ENCODE peak calls at places on chromosome 10, in six cellular contexts. I, Z, R, F, B and W are unnamed samples. For H3K4me1 and H3K27me3, the result is how much of the 10 kb centered on the place peaks cover.

GRCh38 chr10:23016636-23017035 is 78.7 kb upstream of the MSRB2 start:
- DNase-seq in I (no peak), Z (no peak), R (no peak), F (no peak), B (no peak), W (no peak)

GRCh38 chr10:71622656-71623055 is 96.9 kb downstream of the C10orf105 start:
- DNase-seq in I (peak), Z (no peak), R (no peak), F (no peak), B (no peak), W (no peak)

GRCh38 chr10:115606081-115606480 is 512.9 kb downstream of the ATRNL1 start:
- DNase-seq in I (no peak), Z (no peak), R (no peak), F (no peak), B (no peak), W (no peak)

GRCh38 chr10:82880776-82881175 is 1005.8 kb downstream of the NRG3 start:
- DNase-seq in I (no peak), Z (no peak), R (no peak), F (no peak), B (no peak), W (no peak)

GRCh38 chr10:22712959-22713852 is 1.2 kb downstream of the PIP4K2A start:
- DNase-seq in I (peak), Z (peak), R (no peak), F (peak), B (peak), W (no peak)

GRCh38 chr10:34464000-34464399 is 351.1 kb downstream of the PARD3 start:
- DNase-seq in I (no peak), Z (no peak), R (no peak), F (no peak), B (no peak), W (no peak)

GRCh38 chr10:69327463-69328345 is 49.4 kb downstream of the HK1 start:
- DNase-seq in I (peak), Z (no peak), R (peak), F (no peak), B (peak), W (no peak)

GRCh38 chr10:48543445-48543844 is 61.4 kb downstream of the ARHGAP22 start:
- DNase-seq in I (peak), Z (no peak), R (no peak), F (no peak), B (no peak), W (no peak)

GRCh38 chr10:111430070-111430469 is 353.2 kb downstream of the ADRA2A start:
- DNase-seq in I (no peak), Z (no peak), R (no peak), F (no peak), B (no peak), W (no peak)

DNA sequence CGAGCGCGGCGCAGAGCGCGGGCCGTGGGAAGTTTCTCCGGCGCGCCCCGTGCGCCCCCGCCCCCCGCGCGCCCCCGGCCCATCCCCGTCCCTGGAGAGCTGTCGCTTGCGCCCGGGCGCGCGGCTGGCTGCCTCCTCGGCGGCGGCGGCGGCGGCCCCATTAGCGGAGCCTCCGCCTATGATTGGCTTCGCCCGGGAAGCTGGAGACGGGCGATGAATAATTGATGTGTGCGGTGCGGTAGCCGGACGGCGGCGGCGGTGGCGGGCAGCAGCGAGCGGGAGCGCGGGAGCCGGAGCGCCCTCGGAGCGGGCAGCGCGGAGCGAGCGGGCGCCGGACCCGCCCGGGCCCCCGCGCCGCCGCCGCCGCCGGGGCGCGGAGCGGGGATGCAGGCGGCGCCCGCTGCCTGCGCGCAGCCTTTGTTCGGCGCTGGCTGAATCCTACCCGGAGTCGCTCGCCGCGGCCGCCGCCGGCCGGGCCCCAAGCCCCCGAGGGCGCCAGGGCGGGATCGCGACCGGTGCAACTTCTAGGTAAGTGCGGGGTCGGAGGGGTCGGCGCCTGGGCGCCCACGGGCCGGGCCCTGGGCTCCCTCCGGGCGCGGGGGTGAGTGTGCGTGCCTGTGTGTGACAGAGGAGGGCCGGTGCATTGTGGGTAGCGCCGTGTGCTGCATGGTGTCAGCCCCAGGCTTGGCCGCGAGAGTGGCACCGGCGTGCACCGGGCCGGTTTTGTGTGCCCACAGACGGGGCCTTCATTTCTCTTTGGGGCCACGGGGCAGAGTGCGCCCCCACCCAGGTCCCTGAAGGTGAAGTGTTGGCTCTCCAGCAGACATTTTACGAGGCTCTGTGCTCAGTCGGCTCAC is 103.8 kb upstream of the PPIF start:
- DNase-seq in I (peak), Z (peak), R (no peak), F (no peak), B (no peak), W (no peak)
- H3K4me1 ChIP-seq in I (under half), Z (half or more), R (half or more), F (under half), B (under half), W (half or more)

GRCh38 chr10:570631-571565 is 118.6 kb downstream of the DIP2C start:
- DNase-seq in I (no peak), Z (no peak), R (no peak), F (no peak), B (no peak), W (no peak)
- TF ChIP-seq POLR2A in I (no peak), Z (no peak), R (no peak), F (no peak), B (no peak), W (no peak)

DNA sequence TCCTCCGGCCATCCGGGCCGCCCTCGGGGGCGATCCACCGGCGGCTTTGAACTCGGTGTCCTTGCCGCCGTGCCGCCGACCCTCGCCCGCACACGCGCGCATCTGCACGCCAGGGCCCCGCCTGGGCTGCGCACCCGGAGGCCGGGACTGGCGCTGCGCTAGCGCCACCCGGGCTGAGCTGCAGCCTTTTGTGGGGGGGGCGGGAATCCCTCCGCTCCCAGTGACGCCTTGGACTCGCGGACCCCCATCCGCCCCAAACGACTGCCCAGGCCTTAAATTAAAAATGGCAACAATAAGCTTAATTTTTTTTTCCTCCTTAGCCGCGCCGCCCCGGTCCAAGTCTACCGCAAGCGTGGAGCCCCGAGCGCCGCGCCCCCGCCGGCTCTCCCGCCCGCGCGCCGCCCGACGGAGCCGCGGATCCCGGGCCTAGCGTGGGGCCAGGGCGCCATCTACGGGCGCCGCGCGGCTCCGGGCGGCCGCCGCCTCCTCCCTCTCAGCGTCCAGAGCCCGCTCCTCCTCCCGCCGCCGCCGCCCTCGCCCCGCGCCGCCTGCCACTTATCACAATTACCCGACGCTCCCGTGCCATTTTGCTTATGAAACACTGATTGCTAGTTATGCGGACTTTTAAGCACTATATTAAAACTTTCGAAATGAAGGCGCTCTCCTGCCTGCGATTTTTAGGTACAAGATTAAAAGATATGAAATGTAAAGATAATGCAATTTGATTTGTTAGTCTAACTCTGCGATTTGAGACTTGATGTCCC is 7.5 kb upstream of the EBF3 start:
- DNase-seq in I (no peak), Z (peak), R (no peak), F (peak), B (peak), W (no peak)
- H3K27me3 ChIP-seq in I (under half), Z (half or more), R (half or more), F (under half), B (under half), W (under half)

GRCh38 chr10:124723826-124724225 is 20.4 kb downstream of the FAM53B start:
- DNase-seq in I (no peak), Z (no peak), R (no peak), F (no peak), B (no peak), W (no peak)

GRCh38 chr10:124725171-124725631 is 19.0 kb downstream of the FAM53B start:
- DNase-seq in I (peak), Z (no peak), R (peak), F (no peak), B (peak), W (no peak)

GRCh38 chr10:124724279-124725027 is 19.7 kb downstream of the FAM53B start:
- DNase-seq in I (peak), Z (no peak), R (peak), F (no peak), B (peak), W (no peak)

GRCh38 chr10:124721295-124722052 is 22.7 kb downstream of the FAM53B start:
- DNase-seq in I (peak), Z (no peak), R (peak), F (no peak), B (peak), W (no peak)

DNA sequence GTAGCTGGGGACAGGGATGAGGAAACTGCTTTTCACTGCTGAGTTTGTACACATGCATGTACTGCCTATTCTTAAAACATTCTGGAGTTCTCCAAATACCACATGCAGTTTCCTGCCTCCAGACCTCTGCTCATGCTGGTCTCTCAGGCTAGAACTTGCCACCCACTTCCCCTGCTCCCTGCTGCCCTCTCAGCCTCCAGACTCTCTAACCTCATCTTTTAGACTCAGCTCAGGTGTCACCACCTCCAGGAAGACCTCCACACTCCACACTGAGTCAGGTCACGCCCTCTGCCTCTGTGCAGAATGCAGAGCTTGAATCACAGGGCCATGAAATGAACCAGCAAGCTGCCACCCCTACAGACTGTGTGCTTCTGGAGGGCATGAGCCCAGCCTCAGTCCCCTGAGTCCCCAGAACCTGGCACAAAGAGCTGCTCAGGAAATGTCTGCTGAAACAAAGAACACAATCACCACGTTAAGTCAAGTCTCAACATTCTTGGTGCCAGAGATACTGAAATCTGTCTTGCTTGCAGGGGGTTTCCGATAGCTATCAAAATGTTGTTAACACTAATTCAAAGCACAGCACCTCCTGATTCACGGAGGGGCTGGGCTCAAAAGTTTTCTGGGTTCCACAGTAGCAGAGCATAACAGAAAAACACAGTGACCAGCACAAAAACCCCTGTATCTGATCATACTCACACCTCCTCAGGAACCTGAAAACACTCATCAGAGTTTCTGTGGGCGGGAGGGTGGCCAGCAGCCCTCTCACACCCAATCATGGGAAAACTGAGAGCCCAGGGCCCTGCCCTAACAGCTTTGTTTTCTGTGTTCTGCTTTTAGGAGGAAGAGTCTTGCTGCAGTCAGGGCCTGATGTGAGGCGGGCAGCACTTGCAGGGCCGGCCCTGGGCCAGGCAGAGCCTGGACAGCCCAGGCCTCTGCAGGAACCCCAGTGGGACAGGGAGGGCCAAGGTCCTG is 21.1 kb downstream of the FAM53B start:
- DNase-seq in I (peak), Z (peak), R (no peak), F (no peak), B (peak), W (no peak)
- H3K4me1 ChIP-seq in I (half or more), Z (half or more), R (half or more), F (under half), B (under half), W (half or more)

GRCh38 chr10:9339702-9340101 is 1285.2 kb downstream of the GATA3 start:
- DNase-seq in I (no peak), Z (no peak), R (no peak), F (no peak), B (no peak), W (no peak)
- TF ChIP-seq POLR2A in I (no peak), Z (no peak), R (no peak), F (no peak), B (no peak), W (no peak)

GRCh38 chr10:44386546-44387052 is 1.7 kb upstream of the CXCL12 start:
- DNase-seq in I (peak), Z (peak), R (peak), F (peak), B (peak), W (no peak)

GRCh38 chr10:44388641-44389040 is 3.7 kb upstream of the CXCL12 start:
- DNase-seq in I (no peak), Z (no peak), R (no peak), F (no peak), B (no peak), W (no peak)

GRCh38 chr10:44389556-44389955 is 4.7 kb upstream of the CXCL12 start:
- DNase-seq in I (no peak), Z (no peak), R (no peak), F (no peak), B (no peak), W (no peak)

GRCh38 chr10:44389150-44389549 is 4.3 kb upstream of the CXCL12 start:
- DNase-seq in I (no peak), Z (no peak), R (no peak), F (no peak), B (no peak), W (no peak)

GRCh38 chr10:44387853-44388251 is 3.0 kb upstream of the CXCL12 start:
- DNase-seq in I (no peak), Z (no peak), R (no peak), F (no peak), B (no peak), W (no peak)
- H3K27me3 ChIP-seq in I (under half), Z (under half), R (under half), F (under half), B (under half), W (under half)

GRCh38 chr10:14125564-14125963 is 205.2 kb downstream of the FRMD4A start:
- DNase-seq in I (no peak), Z (no peak), R (no peak), F (no peak), B (no peak), W (no peak)
- H3K4me1 ChIP-seq in I (under half), Z (under half), R (under half), F (under half), B (under half), W (under half)